ENCODE peak calls at places on chromosomes 16 and 17, in four cellular contexts. One of them, this sample, is unnamed.

GRCh38 chr17:27339836-27340550 is 46.1 kb downstream of the WSB1 start:
- DNase-seq in A549: peak
- DNase-seq in WTC11: no peak
- DNase-seq in HepG2: peak
- DNase-seq in this sample: peak

GRCh38 chr17:17021194-17021863 is 20.9 kb upstream of the MPRIP start:
- DNase-seq in A549: peak
- DNase-seq in WTC11: no peak
- DNase-seq in HepG2: peak
- DNase-seq in this sample: peak

GRCh38 chr17:57481901-57482300 is 225.6 kb downstream of the MSI2 start:
- DNase-seq in A549: peak
- DNase-seq in WTC11: no peak
- DNase-seq in HepG2: no peak
- DNase-seq in this sample: peak

GRCh38 chr16:49597796-49598195 is 224.2 kb downstream of the C16orf78 start:
- DNase-seq in A549: no peak
- DNase-seq in WTC11: no peak
- DNase-seq in HepG2: no peak
- DNase-seq in this sample: no peak

GRCh38 chr17:64591944-64592343 is 70.2 kb downstream of the SMURF2 start:
- DNase-seq in A549: no peak
- DNase-seq in WTC11: no peak
- DNase-seq in HepG2: no peak
- DNase-seq in this sample: no peak

GRCh38 chr16:57815987-57816745 is 13.9 kb upstream of the KIFC3 start:
- DNase-seq in A549: peak
- DNase-seq in WTC11: peak
- DNase-seq in HepG2: no peak
- DNase-seq in this sample: peak

GRCh38 chr16:77596243-77596642 is 126.1 kb upstream of the NUDT7 start:
- DNase-seq in A549: no peak
- DNase-seq in WTC11: no peak
- DNase-seq in HepG2: no peak
- DNase-seq in this sample: no peak

GRCh38 chr17:42270175-42270545 is 6.0 kb downstream of the STAT5B start:
- DNase-seq in A549: no peak
- DNase-seq in WTC11: no peak
- DNase-seq in HepG2: no peak
- DNase-seq in this sample: no peak

GRCh38 chr17:72394531-72394930 is 273.7 kb downstream of the SOX9 start:
- DNase-seq in A549: no peak
- DNase-seq in WTC11: no peak
- DNase-seq in HepG2: no peak
- DNase-seq in this sample: no peak

GRCh38 chr17:33511670-33512069 is 218.6 kb upstream of the ASIC2 start:
- DNase-seq in A549: no peak
- DNase-seq in WTC11: no peak
- DNase-seq in HepG2: no peak
- DNase-seq in this sample: no peak

GRCh38 chr16:2835638-2836493 is 5.8 kb downstream of the ZG16B start:
- DNase-seq in A549: peak
- DNase-seq in WTC11: no peak
- DNase-seq in HepG2: peak
- DNase-seq in this sample: no peak

GRCh38 chr17:42913527-42913926 is 12.9 kb downstream of the G6PC1 start:
- DNase-seq in A549: no peak
- DNase-seq in WTC11: no peak
- DNase-seq in HepG2: no peak
- DNase-seq in this sample: no peak

GRCh38 chr16:4200781-4201137 is 41.1 kb downstream of the SRL start:
- DNase-seq in A549: no peak
- DNase-seq in WTC11: no peak
- DNase-seq in HepG2: no peak
- DNase-seq in this sample: no peak

GRCh38 chr17:34171245-34171818 is 83.8 kb upstream of the CCL2 start:
- DNase-seq in A549: peak
- DNase-seq in WTC11: peak
- DNase-seq in HepG2: peak
- DNase-seq in this sample: peak

GRCh38 chr16:89983550-89983949 is 35.0 kb downstream of the DEF8 start:
- DNase-seq in A549: no peak
- DNase-seq in WTC11: no peak
- DNase-seq in HepG2: no peak
- DNase-seq in this sample: no peak

GRCh38 chr17:79977711-79978544 is 57.7 kb downstream of the TBC1D16 start:
- DNase-seq in A549: no peak
- DNase-seq in WTC11: no peak
- DNase-seq in HepG2: no peak
- DNase-seq in this sample: no peak

GRCh38 chr16:89448656-89449055 is 41.7 kb downstream of the ANKRD11 start:
- DNase-seq in A549: no peak
- DNase-seq in WTC11: no peak
- DNase-seq in HepG2: no peak
- DNase-seq in this sample: no peak

GRCh38 chr16:49366669-49367068 is 6.9 kb upstream of the C16orf78 start:
- DNase-seq in A549: no peak
- DNase-seq in WTC11: no peak
- DNase-seq in HepG2: no peak
- DNase-seq in this sample: no peak

GRCh38 chr17:42835732-42836131 is 2.5 kb downstream of the PSME3 start:
- DNase-seq in A549: no peak
- DNase-seq in WTC11: no peak
- DNase-seq in HepG2: no peak
- DNase-seq in this sample: no peak

GRCh38 chr17:61496174-61496956 is 44.1 kb downstream of the TBX4 start:
- DNase-seq in A549: no peak
- DNase-seq in WTC11: no peak
- DNase-seq in HepG2: no peak
- DNase-seq in this sample: no peak

GRCh38 chr16:17420821-17421220 is 49.9 kb downstream of the XYLT1 start:
- DNase-seq in A549: no peak
- DNase-seq in WTC11: no peak
- DNase-seq in HepG2: no peak
- DNase-seq in this sample: no peak

GRCh38 chr17:68584904-68585303 is 16.3 kb downstream of the FAM20A start:
- DNase-seq in A549: no peak
- DNase-seq in WTC11: no peak
- DNase-seq in HepG2: peak
- DNase-seq in this sample: no peak
- TF ChIP-seq MAX in A549: no peak
- TF ChIP-seq MAX in WTC11: no peak
- TF ChIP-seq MAX in HepG2: peak
- TF ChIP-seq MAX in this sample: no peak

GRCh38 chr16:85425061-85425662 is 188.0 kb upstream of the GSE1 start:
- DNase-seq in A549: no peak
- DNase-seq in WTC11: peak
- DNase-seq in HepG2: no peak
- DNase-seq in this sample: no peak
- TF ChIP-seq NR3C1 in A549: no peak
- TF ChIP-seq NR3C1 in WTC11: no peak
- TF ChIP-seq NR3C1 in HepG2: no peak
- TF ChIP-seq NR3C1 in this sample: no peak

DNA sequence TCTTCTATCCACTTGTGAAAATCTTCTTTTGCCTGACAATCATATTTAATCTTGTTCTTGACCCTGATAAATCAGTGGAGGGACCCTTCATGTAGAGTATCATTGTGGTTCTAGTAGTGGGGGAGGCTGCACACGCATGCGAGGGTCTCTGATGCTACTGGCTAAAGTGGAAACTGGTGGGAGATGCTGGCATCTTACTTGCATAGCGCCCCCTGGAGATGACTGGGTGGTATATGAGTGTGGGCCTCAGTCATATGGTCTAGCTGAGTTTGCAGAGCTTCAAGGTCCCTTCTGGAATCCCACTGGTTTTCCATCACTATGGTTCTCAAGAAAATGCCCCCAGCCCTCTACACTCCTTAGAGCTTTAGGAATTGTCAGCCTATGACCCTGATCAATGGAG is 236.4 kb upstream of the AXIN2 start:
- DNase-seq in A549: peak
- DNase-seq in WTC11: peak
- DNase-seq in HepG2: peak
- DNase-seq in this sample: peak
- TF ChIP-seq MAX in A549: no peak
- TF ChIP-seq MAX in WTC11: no peak
- TF ChIP-seq MAX in HepG2: no peak
- TF ChIP-seq MAX in this sample: no peak

GRCh38 chr17:7777017-7777416 is 57.0 kb upstream of the KDM6B start:
- DNase-seq in A549: no peak
- DNase-seq in WTC11: no peak
- DNase-seq in HepG2: no peak
- DNase-seq in this sample: no peak

GRCh38 chr17:7775058-7775457 is 57.5 kb downstream of the DNAH2 start:
- DNase-seq in A549: no peak
- DNase-seq in WTC11: no peak
- DNase-seq in HepG2: no peak
- DNase-seq in this sample: no peak

GRCh38 chr17:7769854-7770253 is 52.3 kb downstream of the DNAH2 start:
- DNase-seq in A549: no peak
- DNase-seq in WTC11: no peak
- DNase-seq in HepG2: no peak
- DNase-seq in this sample: no peak

GRCh38 chr17:7774037-7774659 is 56.6 kb downstream of the DNAH2 start:
- DNase-seq in A549: peak
- DNase-seq in WTC11: no peak
- DNase-seq in HepG2: peak
- DNase-seq in this sample: no peak
- TF ChIP-seq NR3C1 in A549: no peak
- TF ChIP-seq NR3C1 in WTC11: no peak
- TF ChIP-seq NR3C1 in HepG2: no peak
- TF ChIP-seq NR3C1 in this sample: no peak